ENCODE peak calls at places on chromosomes 6 and 20, in eight cellular contexts. One of them, this sample, is unnamed.

GRCh38 chr20:18224968-18225568 is 63.3 kb upstream of the ZNF133 start:
- DNase-seq in M059J: peak
- DNase-seq in fibroblast of the conjunctiva: peak
- DNase-seq in cardiac fibroblast: peak
- DNase-seq in nucleus accumbens: peak
- DNase-seq in lower leg skin: peak
- DNase-seq in endodermal cell: peak
- DNase-seq in left ventricle myocardium inferior: peak
- DNase-seq in this sample: peak

GRCh38 chr6:1736346-1737105 is 126.8 kb downstream of the FOXC1 start:
- DNase-seq in M059J: no peak
- DNase-seq in left ventricle myocardium inferior: no peak
- DNase-seq in endodermal cell: no peak
- DNase-seq in lower leg skin: no peak
- DNase-seq in nucleus accumbens: no peak
- DNase-seq in fibroblast of the conjunctiva: no peak
- DNase-seq in cardiac fibroblast: no peak
- DNase-seq in this sample: no peak

GRCh38 chr6:117496383-117496990 is 14.0 kb downstream of the DCBLD1 start:
- DNase-seq in cardiac fibroblast: peak
- DNase-seq in fibroblast of the conjunctiva: no peak
- DNase-seq in left ventricle myocardium inferior: no peak
- DNase-seq in nucleus accumbens: no peak
- DNase-seq in M059J: peak
- DNase-seq in endodermal cell: no peak
- DNase-seq in lower leg skin: no peak
- DNase-seq in this sample: peak

GRCh38 chr6:34658605-34659218 is 37.9 kb downstream of the ILRUN start:
- DNase-seq in fibroblast of the conjunctiva: no peak
- DNase-seq in lower leg skin: no peak
- DNase-seq in endodermal cell: no peak
- DNase-seq in M059J: peak
- DNase-seq in nucleus accumbens: no peak
- DNase-seq in cardiac fibroblast: no peak
- DNase-seq in left ventricle myocardium inferior: no peak
- DNase-seq in this sample: no peak

GRCh38 chr20:14717124-14718004 is 380.0 kb upstream of the FLRT3 start:
- DNase-seq in M059J: no peak
- DNase-seq in lower leg skin: no peak
- DNase-seq in left ventricle myocardium inferior: no peak
- DNase-seq in nucleus accumbens: no peak
- DNase-seq in cardiac fibroblast: no peak
- DNase-seq in endodermal cell: no peak
- DNase-seq in fibroblast of the conjunctiva: no peak
- DNase-seq in this sample: no peak

GRCh38 chr6:33990061-33990541 is 155.8 kb downstream of the GRM4 start:
- DNase-seq in endodermal cell: peak
- DNase-seq in left ventricle myocardium inferior: no peak
- DNase-seq in cardiac fibroblast: no peak
- DNase-seq in lower leg skin: no peak
- DNase-seq in fibroblast of the conjunctiva: no peak
- DNase-seq in M059J: no peak
- DNase-seq in nucleus accumbens: no peak
- DNase-seq in this sample: peak

GRCh38 chr6:85642774-85643529 is at the start of gene SYNCRIP:
- DNase-seq in M059J: peak
- DNase-seq in fibroblast of the conjunctiva: peak
- DNase-seq in left ventricle myocardium inferior: peak
- DNase-seq in lower leg skin: peak
- DNase-seq in cardiac fibroblast: peak
- DNase-seq in nucleus accumbens: peak
- DNase-seq in endodermal cell: peak
- DNase-seq in this sample: peak

GRCh38 chr6:35360349-35361138 is 18.2 kb downstream of the PPARD start:
- DNase-seq in endodermal cell: peak
- DNase-seq in M059J: peak
- DNase-seq in left ventricle myocardium inferior: peak
- DNase-seq in nucleus accumbens: peak
- DNase-seq in fibroblast of the conjunctiva: no peak
- DNase-seq in cardiac fibroblast: peak
- DNase-seq in lower leg skin: no peak
- DNase-seq in this sample: no peak

GRCh38 chr6:53476979-53477378 is 67.9 kb downstream of the GCLC start:
- DNase-seq in lower leg skin: no peak
- DNase-seq in nucleus accumbens: no peak
- DNase-seq in M059J: no peak
- DNase-seq in left ventricle myocardium inferior: no peak
- DNase-seq in endodermal cell: no peak
- DNase-seq in cardiac fibroblast: no peak
- DNase-seq in fibroblast of the conjunctiva: no peak
- DNase-seq in this sample: no peak

GRCh38 chr6:114339706-114340105 is 3.1 kb downstream of the HS3ST5 start:
- DNase-seq in fibroblast of the conjunctiva: no peak
- DNase-seq in left ventricle myocardium inferior: no peak
- DNase-seq in lower leg skin: no peak
- DNase-seq in endodermal cell: no peak
- DNase-seq in nucleus accumbens: no peak
- DNase-seq in M059J: no peak
- DNase-seq in cardiac fibroblast: no peak
- DNase-seq in this sample: peak

GRCh38 chr6:90068264-90068663 is 174.0 kb downstream of the GJA10 start:
- DNase-seq in cardiac fibroblast: peak
- DNase-seq in M059J: peak
- DNase-seq in lower leg skin: no peak
- DNase-seq in nucleus accumbens: no peak
- DNase-seq in fibroblast of the conjunctiva: peak
- DNase-seq in endodermal cell: no peak
- DNase-seq in left ventricle myocardium inferior: no peak
- DNase-seq in this sample: peak

GRCh38 chr20:3603108-3603507 is 60.1 kb downstream of the GFRA4 start:
- DNase-seq in endodermal cell: no peak
- DNase-seq in nucleus accumbens: no peak
- DNase-seq in M059J: no peak
- DNase-seq in cardiac fibroblast: no peak
- DNase-seq in left ventricle myocardium inferior: no peak
- DNase-seq in lower leg skin: no peak
- DNase-seq in fibroblast of the conjunctiva: no peak
- DNase-seq in this sample: no peak

GRCh38 chr6:43089467-43089866 is 13.4 kb downstream of the PTK7 start:
- DNase-seq in fibroblast of the conjunctiva: no peak
- DNase-seq in lower leg skin: no peak
- DNase-seq in left ventricle myocardium inferior: no peak
- DNase-seq in M059J: no peak
- DNase-seq in cardiac fibroblast: no peak
- DNase-seq in nucleus accumbens: no peak
- DNase-seq in endodermal cell: peak
- DNase-seq in this sample: no peak